ENCODE peak calls at places on chromosomes 11 and 22, in ten cellular contexts. Y is GM12878, F is IMR-90, W is heart left ventricle, E is transverse colon, O is A549, A is H54, T is suprapubic skin, U is GM12892, G is right lobe of liver. R is an unnamed sample.

GRCh38 chr22:36636916-36637315 is 66.6 kb downstream of the CACNG2 start:
- DNase-seq in G (no peak), O (no peak), F (no peak), W (no peak), A (no peak), T (no peak), U (no peak), E (no peak), Y (no peak), R (no peak)

GRCh38 chr11:3148255-3148989 is 16.7 kb downstream of the OSBPL5 start:
- DNase-seq in U (no peak), O (no peak), G (no peak), W (no peak), T (no peak), A (no peak), Y (no peak), F (no peak), E (peak), R (no peak)

GRCh38 chr22:29319072-29319471 is 3.6 kb upstream of the RASL10A start:
- DNase-seq in U (no peak), Y (no peak), A (no peak), W (no peak), E (no peak), G (no peak), T (no peak), O (no peak), F (no peak), R (no peak)

GRCh38 chr11:78419327-78419726 is 1.7 kb upstream of the GAB2 start:
- DNase-seq in U (no peak), O (peak), W (peak), Y (no peak), G (peak), E (peak), T (peak), A (peak), F (peak), R (peak)

GRCh38 chr11:100624346-100624745 is 62.7 kb upstream of the ARHGAP42 start:
- DNase-seq in F (peak), G (no peak), W (no peak), U (no peak), A (no peak), T (no peak), E (no peak), O (no peak), Y (no peak), R (no peak)

GRCh38 chr11:59216654-59217640 is 4.2 kb upstream of the MPEG1 start:
- DNase-seq in E (peak), T (no peak), O (no peak), W (peak), A (no peak), G (no peak), Y (peak), F (peak), U (no peak), R (peak)

GRCh38 chr11:71112454-71112853 is 139.9 kb downstream of the SHANK2 start:
- DNase-seq in G (no peak), E (no peak), A (no peak), F (no peak), Y (no peak), T (no peak), O (no peak), W (no peak), U (no peak), R (no peak)

GRCh38 chr22:24138649-24139420 is 42.5 kb upstream of the SUSD2 start:
- DNase-seq in U (no peak), F (no peak), G (no peak), Y (no peak), W (no peak), A (no peak), E (no peak), T (no peak), O (no peak), R (no peak)

GRCh38 chr11:30488304-30488998 is 97.7 kb downstream of the MPPED2 start:
- DNase-seq in O (no peak), F (peak), G (no peak), W (no peak), Y (no peak), E (peak), A (no peak), U (no peak), T (no peak), R (no peak)

GRCh38 chr22:26404851-26405357 is 24.2 kb upstream of the ASPHD2 start:
- DNase-seq in Y (no peak), O (no peak), U (no peak), F (no peak), E (no peak), T (no peak), G (no peak), W (no peak), A (no peak), R (no peak)

GRCh38 chr11:81005595-81005994 is 1564.8 kb upstream of the TENM4 start:
- DNase-seq in U (no peak), G (no peak), A (peak), F (peak), Y (no peak), W (no peak), E (no peak), T (no peak), O (peak), R (no peak)

GRCh38 chr11:104327864-104328513 is 164.0 kb upstream of the PDGFD start:
- DNase-seq in F (peak), Y (no peak), O (no peak), E (no peak), U (no peak), A (no peak), W (no peak), G (no peak), T (no peak), R (no peak)

GRCh38 chr11:92267968-92268367 is 43.4 kb downstream of the FAT3 start:
- DNase-seq in T (no peak), A (no peak), W (no peak), G (no peak), F (no peak), O (no peak), U (no peak), Y (no peak), E (no peak), R (no peak)

GRCh38 chr11:8812438-8812837 is 98.6 kb upstream of the AKIP1 start:
- DNase-seq in O (no peak), T (peak), F (no peak), U (no peak), Y (no peak), G (peak), A (no peak), W (no peak), E (no peak), R (peak)

GRCh38 chr22:23058481-23059336 is 11.6 kb upstream of the GNAZ start:
- DNase-seq in A (no peak), W (peak), F (no peak), O (no peak), U (no peak), E (no peak), G (no peak), Y (no peak), T (peak), R (no peak)

GRCh38 chr11:111459506-111460270 is 52.5 kb downstream of the BTG4 start:
- DNase-seq in A (no peak), O (no peak), E (no peak), U (no peak), Y (no peak), T (no peak), F (no peak), W (no peak), G (no peak), R (no peak)

GRCh38 chr11:1967641-1968225 is 20.6 kb downstream of the MRPL23 start:
- DNase-seq in W (peak), U (no peak), T (no peak), O (no peak), Y (no peak), G (no peak), F (no peak), A (no peak), E (no peak), R (peak)

GRCh38 chr11:33830903-33831648 is 56.8 kb upstream of the FBXO3 start:
- DNase-seq in U (no peak), E (no peak), T (no peak), A (no peak), W (no peak), F (no peak), O (no peak), Y (no peak), G (no peak), R (no peak)

GRCh38 chr11:33829430-33830141 is 55.3 kb upstream of the FBXO3 start:
- DNase-seq in F (peak), W (peak), O (peak), U (peak), T (no peak), A (peak), Y (peak), G (peak), E (peak), R (peak)

GRCh38 chr11:33832676-33833075 is 58.4 kb upstream of the FBXO3 start:
- DNase-seq in E (no peak), F (no peak), W (no peak), A (no peak), Y (no peak), G (no peak), U (no peak), T (no peak), O (no peak), R (no peak)

GRCh38 chr11:33835143-33835878 is 56.6 kb downstream of the LMO2 start:
- DNase-seq in G (no peak), O (peak), E (no peak), F (peak), T (no peak), W (no peak), A (peak), U (no peak), Y (peak), R (no peak)
- TF ChIP-seq POLR2A in G (no peak), O (no peak), E (no peak), F (no peak), T (no peak), W (no peak), A (no peak), U (no peak), Y (no peak), R (no peak)

GRCh38 chr11:119363874-119364590 is 17.5 kb downstream of the USP2 start:
- DNase-seq in E (peak), G (peak), U (peak), A (no peak), T (peak), F (no peak), W (peak), Y (no peak), O (peak), R (peak)
- TF ChIP-seq POLR2A in E (no peak), G (peak), U (no peak), A (peak), T (no peak), F (no peak), W (peak), Y (no peak), O (no peak), R (peak)

DNA sequence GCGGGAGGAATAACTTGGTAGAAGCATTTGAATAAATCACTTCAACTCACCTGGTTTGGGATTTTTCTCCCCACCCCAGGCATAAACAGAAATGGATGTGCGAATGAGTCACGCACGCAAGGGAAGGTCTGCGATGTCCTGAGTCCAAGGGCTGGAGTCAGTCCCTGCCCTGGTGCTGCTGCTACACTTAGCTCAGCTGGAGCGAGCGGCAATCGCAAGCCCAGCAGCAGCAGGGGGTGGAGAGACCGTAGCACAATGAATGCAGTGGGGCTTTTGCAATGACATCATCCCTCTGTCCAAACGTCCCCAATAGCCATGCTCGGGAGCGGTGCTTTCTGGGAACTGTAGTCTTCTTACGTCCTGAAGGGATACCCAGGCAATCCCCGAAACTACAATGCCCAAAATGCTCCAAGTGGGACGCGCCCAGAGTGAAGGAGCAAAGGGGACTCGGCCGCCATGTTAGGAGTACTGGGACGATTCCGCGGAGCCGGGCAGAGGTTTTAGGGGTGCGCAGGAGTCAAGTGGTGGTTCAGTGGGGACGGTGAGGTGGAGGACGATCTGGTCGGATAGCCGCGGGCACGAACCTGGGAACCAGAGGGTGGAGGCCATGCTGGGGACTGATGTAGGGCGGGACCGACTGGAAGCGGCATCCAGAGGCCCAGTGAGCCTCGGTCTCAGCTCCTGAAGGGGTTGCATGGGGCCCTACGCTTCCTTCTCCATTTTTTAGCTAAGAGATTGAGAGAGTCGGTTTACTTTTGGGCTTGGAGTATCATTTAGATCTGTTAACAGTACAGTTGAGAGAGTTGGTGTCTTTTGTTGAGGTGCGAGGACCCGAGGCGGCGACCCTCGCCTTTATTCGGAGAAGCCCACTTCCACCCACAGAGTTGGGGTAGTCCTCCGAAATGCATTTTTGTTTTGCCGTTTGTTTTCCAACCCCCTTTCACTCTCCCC is at the start of gene RAB30:
- DNase-seq in T (peak), W (peak), O (peak), Y (peak), A (peak), E (peak), G (peak), U (peak), F (peak), R (peak)
- TF ChIP-seq POLR2A in T (peak), W (peak), O (peak), Y (peak), A (peak), E (peak), G (peak), U (peak), F (peak), R (peak)

GRCh38 chr11:64318694-64319420 is 936 bp downstream of the PRDX5 start:
- DNase-seq in U (no peak), A (no peak), G (no peak), W (no peak), Y (no peak), E (peak), O (no peak), F (no peak), T (no peak), R (peak)

GRCh38 chr11:64319421-64319761 is 1.5 kb downstream of the PRDX5 start:
- DNase-seq in O (no peak), E (peak), F (no peak), W (no peak), G (no peak), Y (no peak), T (no peak), U (no peak), A (no peak), R (no peak)

GRCh38 chr11:64320556-64320955 is 2.6 kb downstream of the PRDX5 start:
- DNase-seq in O (no peak), G (no peak), Y (no peak), E (no peak), U (no peak), W (no peak), T (no peak), F (no peak), A (no peak), R (no peak)

GRCh38 chr11:64317325-64317960 is at the start of gene TRMT112:
- DNase-seq in T (peak), U (peak), W (peak), G (peak), O (peak), A (peak), Y (peak), F (peak), E (peak), R (peak)

DNA sequence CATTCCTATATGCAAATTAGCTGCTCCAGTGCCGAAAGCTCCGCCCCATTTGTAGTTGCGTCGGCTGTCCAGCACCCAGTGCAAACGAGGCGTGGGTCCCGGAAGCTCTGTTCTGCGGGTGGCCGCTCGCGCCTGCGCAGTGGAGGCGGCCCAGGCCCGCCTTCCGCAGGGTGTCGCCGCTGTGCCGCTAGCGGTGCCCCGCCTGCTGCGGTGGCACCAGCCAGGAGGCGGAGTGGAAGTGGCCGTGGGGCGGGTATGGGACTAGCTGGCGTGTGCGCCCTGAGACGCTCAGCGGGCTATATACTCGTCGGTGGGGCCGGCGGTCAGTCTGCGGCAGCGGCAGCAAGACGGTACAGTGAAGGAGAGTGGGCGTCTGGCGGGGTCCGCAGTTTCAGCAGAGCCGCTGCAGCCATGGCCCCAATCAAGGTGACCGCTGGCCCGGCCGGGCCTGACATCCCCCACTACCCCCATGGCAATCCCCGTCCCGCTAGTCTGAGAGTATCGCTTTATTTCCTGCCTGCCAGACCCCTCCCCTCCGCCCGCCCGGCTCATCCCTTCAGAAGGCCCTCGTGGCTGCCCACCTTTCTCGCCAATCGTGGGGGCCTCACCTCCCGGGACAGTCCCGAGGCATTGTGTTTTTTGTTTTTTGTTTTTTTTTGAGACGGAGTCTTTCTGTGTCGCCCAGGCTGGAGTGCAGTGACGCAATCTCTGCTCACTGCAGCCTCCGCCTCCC is at the start of gene PRDX5:
- DNase-seq in T (peak), A (peak), G (peak), O (peak), Y (peak), U (peak), E (peak), W (peak), F (peak), R (peak)
- TF ChIP-seq POLR2A in T (peak), A (peak), G (peak), O (peak), Y (peak), U (peak), E (peak), W (peak), F (peak), R (peak)

DNA sequence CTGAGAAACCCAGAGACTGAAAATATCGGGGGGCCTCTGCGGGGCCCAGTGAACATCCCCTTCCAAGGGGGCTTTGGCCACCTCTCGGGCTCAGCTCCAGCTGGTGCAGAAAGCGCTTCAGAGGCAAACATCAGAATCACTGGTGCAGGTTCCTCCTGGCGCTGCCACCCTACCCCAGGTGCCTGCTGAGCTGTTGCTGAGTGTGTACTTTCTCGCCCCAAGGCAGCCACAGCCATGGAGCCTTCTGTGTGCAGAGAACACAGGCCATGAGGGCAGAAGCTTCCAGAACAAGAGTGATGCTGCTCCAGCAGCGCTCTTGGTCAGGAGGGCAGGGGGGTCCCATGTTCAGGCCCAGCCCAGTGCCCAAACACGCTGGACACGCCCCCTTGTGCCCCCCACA is 6.3 kb downstream of the DRD4 start:
- DNase-seq in G (no peak), U (no peak), E (no peak), Y (no peak), T (no peak), F (no peak), W (no peak), A (no peak), O (no peak), R (no peak)
- TF ChIP-seq POLR2A in G (no peak), U (no peak), E (no peak), Y (no peak), T (no peak), F (no peak), W (no peak), A (no peak), O (no peak), R (no peak)

GRCh38 chr11:130001491-130002351 is 914 bp downstream of the PRDM10 start:
- DNase-seq in O (peak), W (peak), U (peak), E (peak), G (peak), F (peak), T (peak), Y (no peak), A (peak), R (no peak)
- TF ChIP-seq POLR2A in O (no peak), W (no peak), U (no peak), E (peak), G (no peak), F (no peak), T (peak), Y (peak), A (no peak), R (no peak)

GRCh38 chr11:29119691-29120328 is 897.0 kb downstream of the KCNA4 start:
- DNase-seq in T (no peak), U (no peak), W (no peak), Y (no peak), E (no peak), F (peak), O (peak), A (peak), G (no peak), R (no peak)
- TF ChIP-seq POLR2A in T (no peak), U (no peak), W (no peak), Y (no peak), E (no peak), F (peak), O (no peak), A (no peak), G (no peak), R (no peak)

DNA sequence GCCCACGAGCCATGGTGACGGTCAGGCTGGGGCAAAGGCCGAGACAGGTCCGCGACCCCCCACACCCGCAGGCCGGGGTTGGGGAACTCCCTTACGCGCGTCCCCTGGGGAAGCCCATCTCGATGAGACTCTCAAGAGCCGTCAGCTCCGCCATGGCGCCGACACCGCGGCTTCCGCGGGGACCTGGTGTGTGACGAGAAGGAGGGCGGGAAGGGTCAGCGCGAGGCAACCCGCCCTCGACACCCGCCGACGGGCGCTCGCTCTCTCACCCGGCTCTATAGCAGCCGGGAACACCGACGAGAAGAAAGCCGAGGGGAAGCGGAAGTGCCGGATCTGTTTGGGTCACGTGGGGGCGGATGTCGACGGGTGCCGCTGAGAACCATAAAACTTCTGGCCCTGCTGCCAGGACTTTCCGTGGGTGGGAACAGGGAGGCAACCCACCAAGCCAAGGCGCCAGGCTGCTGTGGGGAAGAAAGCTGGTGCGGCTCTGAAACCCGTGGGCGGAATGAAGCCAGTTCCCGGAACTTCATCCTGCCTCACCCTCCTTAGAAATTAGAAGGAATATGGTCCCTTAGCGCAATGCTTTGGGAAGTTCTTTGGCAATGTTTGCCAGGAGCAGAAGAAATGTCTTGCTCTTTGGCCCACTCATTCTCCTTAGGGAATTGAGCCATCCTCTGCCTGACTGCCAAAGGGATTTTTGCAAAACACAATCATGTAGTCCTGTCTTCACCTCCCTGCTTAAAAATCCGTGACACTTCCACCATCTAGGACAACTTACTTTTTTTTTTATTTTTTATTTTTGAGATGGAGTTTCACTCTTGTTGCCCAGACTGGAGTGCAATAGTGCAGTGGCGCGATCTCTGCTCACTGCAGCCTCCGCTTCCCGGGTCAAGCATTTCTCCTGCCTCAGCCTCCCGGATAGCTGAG is at the start of gene UBXN1:
- DNase-seq in A (peak), E (peak), Y (no peak), W (peak), O (peak), U (peak), F (peak), T (peak), G (peak), R (peak)
- TF ChIP-seq POLR2A in A (peak), E (peak), Y (peak), W (peak), O (peak), U (peak), F (peak), T (peak), G (peak), R (peak)

R was measured in uterus.